ENCODE peak calls at places on chromosome 10, in nine cellular contexts. One of them, this sample, is unnamed.
A peak's percentile ranks its signal among the peaks of the same experiment; 100 is the strongest.

GRCh38 chr10:102919992-102920736 is 2.1 kb downstream of the CNNM2 start:
- DNase-seq in amygdala: no peak
- DNase-seq in choroid plexus epithelial cell: no peak
- DNase-seq in non-pigmented ciliary epithelial cell: no peak
- DNase-seq in activated T-helper 1 cell treated with anti-CD3 and anti-CD28 coated beads, Interleukin-2, amount 50 U/mL, for 16 hours: no peak
- DNase-seq in osteocyte: no peak
- DNase-seq in fibroblast of pulmonary artery: no peak
- DNase-seq in M059J: peak; percentile 14
- DNase-seq in ureter: no peak
- DNase-seq in this sample: no peak

GRCh38 chr10:110918633-110919348 is at the start of gene BBIP1:
- DNase-seq in amygdala: peak; percentile 81
- DNase-seq in osteocyte: peak; percentile 98
- DNase-seq in fibroblast of pulmonary artery: peak; percentile 100
- DNase-seq in ureter: peak; percentile 99
- DNase-seq in non-pigmented ciliary epithelial cell: peak; percentile 99
- DNase-seq in activated T-helper 1 cell treated with anti-CD3 and anti-CD28 coated beads, Interleukin-2, amount 50 U/mL, for 16 hours: peak; percentile 74
- DNase-seq in M059J: peak; percentile 100
- DNase-seq in choroid plexus epithelial cell: peak; percentile 100
- DNase-seq in this sample: peak; percentile 98

GRCh38 chr10:126528320-126528835 is 140.1 kb upstream of the ADAM12 start:
- DNase-seq in M059J: no peak
- DNase-seq in activated T-helper 1 cell treated with anti-CD3 and anti-CD28 coated beads, Interleukin-2, amount 50 U/mL, for 16 hours: no peak
- DNase-seq in non-pigmented ciliary epithelial cell: no peak
- DNase-seq in ureter: no peak
- DNase-seq in amygdala: no peak
- DNase-seq in choroid plexus epithelial cell: no peak
- DNase-seq in osteocyte: peak; percentile 72
- DNase-seq in fibroblast of pulmonary artery: no peak
- DNase-seq in this sample: no peak

GRCh38 chr10:116787018-116787674 is 44.8 kb upstream of the HSPA12A start:
- DNase-seq in M059J: no peak
- DNase-seq in amygdala: no peak
- DNase-seq in ureter: no peak
- DNase-seq in osteocyte: no peak
- DNase-seq in fibroblast of pulmonary artery: no peak
- DNase-seq in choroid plexus epithelial cell: no peak
- DNase-seq in non-pigmented ciliary epithelial cell: no peak
- DNase-seq in activated T-helper 1 cell treated with anti-CD3 and anti-CD28 coated beads, Interleukin-2, amount 50 U/mL, for 16 hours: no peak
- DNase-seq in this sample: no peak

GRCh38 chr10:51176976-51177690 is 102.8 kb downstream of the PRKG1 start:
- DNase-seq in M059J: peak; percentile 34
- DNase-seq in ureter: no peak
- DNase-seq in non-pigmented ciliary epithelial cell: peak; percentile 57
- DNase-seq in choroid plexus epithelial cell: peak; percentile 50
- DNase-seq in fibroblast of pulmonary artery: peak; percentile 68
- DNase-seq in activated T-helper 1 cell treated with anti-CD3 and anti-CD28 coated beads, Interleukin-2, amount 50 U/mL, for 16 hours: no peak
- DNase-seq in osteocyte: no peak
- DNase-seq in amygdala: no peak
- DNase-seq in this sample: no peak

GRCh38 chr10:22301193-22301592 is 15.0 kb upstream of the COMMD3 start:
- DNase-seq in activated T-helper 1 cell treated with anti-CD3 and anti-CD28 coated beads, Interleukin-2, amount 50 U/mL, for 16 hours: no peak
- DNase-seq in ureter: no peak
- DNase-seq in fibroblast of pulmonary artery: no peak
- DNase-seq in amygdala: no peak
- DNase-seq in M059J: no peak
- DNase-seq in choroid plexus epithelial cell: no peak
- DNase-seq in non-pigmented ciliary epithelial cell: no peak
- DNase-seq in osteocyte: no peak
- DNase-seq in this sample: no peak

GRCh38 chr10:24255907-24256306 is 47.0 kb downstream of the KIAA1217 start:
- DNase-seq in activated T-helper 1 cell treated with anti-CD3 and anti-CD28 coated beads, Interleukin-2, amount 50 U/mL, for 16 hours: no peak
- DNase-seq in fibroblast of pulmonary artery: no peak
- DNase-seq in amygdala: no peak
- DNase-seq in ureter: peak; percentile 64
- DNase-seq in non-pigmented ciliary epithelial cell: peak; percentile 15
- DNase-seq in osteocyte: no peak
- DNase-seq in M059J: no peak
- DNase-seq in choroid plexus epithelial cell: peak; percentile 25
- DNase-seq in this sample: peak; percentile 25

GRCh38 chr10:104104926-104105325 is 17.0 kb upstream of the SFR1 start:
- DNase-seq in fibroblast of pulmonary artery: no peak
- DNase-seq in M059J: peak; percentile 47
- DNase-seq in activated T-helper 1 cell treated with anti-CD3 and anti-CD28 coated beads, Interleukin-2, amount 50 U/mL, for 16 hours: no peak
- DNase-seq in amygdala: no peak
- DNase-seq in ureter: no peak
- DNase-seq in non-pigmented ciliary epithelial cell: no peak
- DNase-seq in choroid plexus epithelial cell: peak; percentile 21
- DNase-seq in osteocyte: no peak
- DNase-seq in this sample: no peak

GRCh38 chr10:124944982-124945381 is 3.1 kb downstream of the ZRANB1 start:
- DNase-seq in amygdala: no peak
- DNase-seq in osteocyte: no peak
- DNase-seq in fibroblast of pulmonary artery: peak; percentile 75
- DNase-seq in non-pigmented ciliary epithelial cell: no peak
- DNase-seq in M059J: no peak
- DNase-seq in choroid plexus epithelial cell: peak; percentile 76
- DNase-seq in ureter: no peak
- DNase-seq in activated T-helper 1 cell treated with anti-CD3 and anti-CD28 coated beads, Interleukin-2, amount 50 U/mL, for 16 hours: no peak
- DNase-seq in this sample: no peak

GRCh38 chr10:45416603-45417002 is 42.6 kb downstream of the ALOX5 start:
- DNase-seq in amygdala: no peak
- DNase-seq in choroid plexus epithelial cell: no peak
- DNase-seq in activated T-helper 1 cell treated with anti-CD3 and anti-CD28 coated beads, Interleukin-2, amount 50 U/mL, for 16 hours: no peak
- DNase-seq in non-pigmented ciliary epithelial cell: no peak
- DNase-seq in fibroblast of pulmonary artery: no peak
- DNase-seq in osteocyte: no peak
- DNase-seq in ureter: no peak
- DNase-seq in M059J: no peak
- DNase-seq in this sample: no peak

GRCh38 chr10:62454696-62455451 is 80.7 kb downstream of the ZNF365 start:
- DNase-seq in activated T-helper 1 cell treated with anti-CD3 and anti-CD28 coated beads, Interleukin-2, amount 50 U/mL, for 16 hours: no peak
- DNase-seq in M059J: peak; percentile 80
- DNase-seq in choroid plexus epithelial cell: peak; percentile 75
- DNase-seq in ureter: no peak
- DNase-seq in fibroblast of pulmonary artery: peak; percentile 62
- DNase-seq in non-pigmented ciliary epithelial cell: no peak
- DNase-seq in amygdala: no peak
- DNase-seq in osteocyte: no peak
- DNase-seq in this sample: no peak

GRCh38 chr10:31752167-31752566 is 176.5 kb downstream of the ARHGAP12 start:
- DNase-seq in choroid plexus epithelial cell: no peak
- DNase-seq in osteocyte: no peak
- DNase-seq in fibroblast of pulmonary artery: no peak
- DNase-seq in activated T-helper 1 cell treated with anti-CD3 and anti-CD28 coated beads, Interleukin-2, amount 50 U/mL, for 16 hours: no peak
- DNase-seq in non-pigmented ciliary epithelial cell: no peak
- DNase-seq in amygdala: no peak
- DNase-seq in M059J: no peak
- DNase-seq in ureter: no peak
- DNase-seq in this sample: no peak

GRCh38 chr10:22874189-22874854 is 53.5 kb upstream of the ARMC3 start:
- DNase-seq in fibroblast of pulmonary artery: no peak
- DNase-seq in choroid plexus epithelial cell: no peak
- DNase-seq in osteocyte: no peak
- DNase-seq in ureter: no peak
- DNase-seq in activated T-helper 1 cell treated with anti-CD3 and anti-CD28 coated beads, Interleukin-2, amount 50 U/mL, for 16 hours: no peak
- DNase-seq in non-pigmented ciliary epithelial cell: no peak
- DNase-seq in amygdala: no peak
- DNase-seq in M059J: no peak
- DNase-seq in this sample: no peak

This sample was measured in epithelial cell of proximal tubule.